ENCODE peak calls at places on chromosomes 3 and 15, in seven cellular contexts. One of them, this sample, is unnamed. For H3K9me3 and H3K27me3, the result is how much of the 10 kb centered on the place peaks cover.

GRCh38 chr3:28081533-28081947 is 159.9 kb upstream of the CMC1 start:
- DNase-seq in mammary epithelial cell: no peak
- DNase-seq in H9: peak
- DNase-seq in osteoblast: no peak
- DNase-seq in psoas muscle: no peak
- DNase-seq in breast epithelium: no peak
- DNase-seq in CD8-positive, alpha-beta T cell: no peak
- DNase-seq in this sample: no peak

GRCh38 chr15:74655424-74655823 is 39.8 kb downstream of the CLK3 start:
- DNase-seq in osteoblast: no peak
- DNase-seq in breast epithelium: no peak
- DNase-seq in CD8-positive, alpha-beta T cell: no peak
- DNase-seq in psoas muscle: no peak
- DNase-seq in mammary epithelial cell: no peak
- DNase-seq in H9: no peak
- DNase-seq in this sample: no peak

GRCh38 chr3:192514081-192514753 is 213.1 kb downstream of the FGF12 start:
- DNase-seq in H9: peak
- DNase-seq in mammary epithelial cell: peak
- DNase-seq in osteoblast: no peak
- DNase-seq in psoas muscle: peak
- DNase-seq in CD8-positive, alpha-beta T cell: no peak
- DNase-seq in breast epithelium: no peak
- DNase-seq in this sample: no peak

GRCh38 chr3:76111808-76112207 is 326.5 kb upstream of the ZNF717 start:
- DNase-seq in H9: no peak
- DNase-seq in osteoblast: no peak
- DNase-seq in breast epithelium: no peak
- DNase-seq in CD8-positive, alpha-beta T cell: no peak
- DNase-seq in psoas muscle: no peak
- DNase-seq in mammary epithelial cell: no peak
- DNase-seq in this sample: no peak

GRCh38 chr3:38368238-38368637 is 21.7 kb downstream of the XYLB start:
- DNase-seq in psoas muscle: no peak
- DNase-seq in osteoblast: no peak
- DNase-seq in breast epithelium: no peak
- DNase-seq in mammary epithelial cell: no peak
- DNase-seq in CD8-positive, alpha-beta T cell: no peak
- DNase-seq in H9: no peak
- DNase-seq in this sample: no peak

GRCh38 chr3:4814302-4814903 is 164.8 kb upstream of the BHLHE40 start:
- DNase-seq in H9: no peak
- DNase-seq in psoas muscle: peak
- DNase-seq in osteoblast: no peak
- DNase-seq in CD8-positive, alpha-beta T cell: no peak
- DNase-seq in mammary epithelial cell: no peak
- DNase-seq in breast epithelium: peak
- DNase-seq in this sample: no peak

GRCh38 chr3:190321789-190322603 is at the start of gene CLDN1:
- DNase-seq in mammary epithelial cell: peak
- DNase-seq in CD8-positive, alpha-beta T cell: peak
- DNase-seq in osteoblast: peak
- DNase-seq in H9: peak
- DNase-seq in breast epithelium: peak
- DNase-seq in psoas muscle: peak
- DNase-seq in this sample: peak

GRCh38 chr3:50122661-50123391 is 32.3 kb upstream of the SEMA3F start:
- DNase-seq in breast epithelium: no peak
- DNase-seq in psoas muscle: no peak
- DNase-seq in H9: no peak
- DNase-seq in mammary epithelial cell: no peak
- DNase-seq in osteoblast: peak
- DNase-seq in CD8-positive, alpha-beta T cell: no peak
- DNase-seq in this sample: no peak

GRCh38 chr15:57747206-57747605 is 40.7 kb downstream of the POLR2M start:
- DNase-seq in CD8-positive, alpha-beta T cell: no peak
- DNase-seq in breast epithelium: no peak
- DNase-seq in mammary epithelial cell: no peak
- DNase-seq in H9: no peak
- DNase-seq in psoas muscle: peak
- DNase-seq in osteoblast: no peak
- DNase-seq in this sample: no peak

GRCh38 chr15:94206463-94207167 is 24.7 kb upstream of the MCTP2 start:
- DNase-seq in osteoblast: no peak
- DNase-seq in psoas muscle: no peak
- DNase-seq in breast epithelium: no peak
- DNase-seq in mammary epithelial cell: peak
- DNase-seq in CD8-positive, alpha-beta T cell: no peak
- DNase-seq in H9: no peak
- DNase-seq in this sample: no peak

GRCh38 chr15:69996842-69997478 is 100.8 kb downstream of the TLE3 start:
- DNase-seq in CD8-positive, alpha-beta T cell: no peak
- DNase-seq in H9: no peak
- DNase-seq in breast epithelium: peak
- DNase-seq in psoas muscle: no peak
- DNase-seq in mammary epithelial cell: no peak
- DNase-seq in osteoblast: peak
- DNase-seq in this sample: no peak

GRCh38 chr15:78923480-78924360 is 21.1 kb downstream of the CTSH start:
- DNase-seq in osteoblast: no peak
- DNase-seq in breast epithelium: no peak
- DNase-seq in psoas muscle: no peak
- DNase-seq in H9: no peak
- DNase-seq in CD8-positive, alpha-beta T cell: no peak
- DNase-seq in mammary epithelial cell: no peak
- DNase-seq in this sample: no peak

GRCh38 chr3:172448661-172449467 is 608 bp upstream of the GHSR start:
- DNase-seq in CD8-positive, alpha-beta T cell: no peak
- DNase-seq in osteoblast: no peak
- DNase-seq in mammary epithelial cell: no peak
- DNase-seq in psoas muscle: no peak
- DNase-seq in breast epithelium: no peak
- DNase-seq in H9: peak
- DNase-seq in this sample: no peak

GRCh38 chr15:23467110-23467600 is 20.1 kb upstream of the GOLGA6L2 start:
- DNase-seq in osteoblast: peak
- DNase-seq in CD8-positive, alpha-beta T cell: no peak
- DNase-seq in breast epithelium: no peak
- DNase-seq in H9: no peak
- DNase-seq in mammary epithelial cell: peak
- DNase-seq in psoas muscle: no peak
- DNase-seq in this sample: no peak

GRCh38 chr15:81160312-81161214 is 26.5 kb downstream of the CFAP161 start:
- DNase-seq in osteoblast: peak
- DNase-seq in psoas muscle: peak
- DNase-seq in mammary epithelial cell: peak
- DNase-seq in H9: no peak
- DNase-seq in breast epithelium: peak
- DNase-seq in CD8-positive, alpha-beta T cell: no peak
- DNase-seq in this sample: no peak

GRCh38 chr15:30990451-30991300 is 752 bp downstream of the MTMR10 start:
- DNase-seq in CD8-positive, alpha-beta T cell: no peak
- DNase-seq in mammary epithelial cell: no peak
- DNase-seq in psoas muscle: no peak
- DNase-seq in H9: no peak
- DNase-seq in breast epithelium: no peak
- DNase-seq in osteoblast: peak
- DNase-seq in this sample: no peak

GRCh38 chr15:28113426-28114113 is 14.5 kb upstream of the OCA2 start:
- DNase-seq in mammary epithelial cell: no peak
- DNase-seq in breast epithelium: no peak
- DNase-seq in psoas muscle: no peak
- DNase-seq in CD8-positive, alpha-beta T cell: no peak
- DNase-seq in H9: no peak
- DNase-seq in osteoblast: peak
- DNase-seq in this sample: no peak

GRCh38 chr15:100124361-100124760 is 217.4 kb downstream of the ADAMTS17 start:
- DNase-seq in psoas muscle: no peak
- DNase-seq in H9: no peak
- DNase-seq in CD8-positive, alpha-beta T cell: no peak
- DNase-seq in osteoblast: no peak
- DNase-seq in mammary epithelial cell: no peak
- DNase-seq in breast epithelium: no peak
- DNase-seq in this sample: no peak

GRCh38 chr3:54476876-54477275 is 354.5 kb downstream of the CACNA2D3 start:
- DNase-seq in breast epithelium: no peak
- DNase-seq in psoas muscle: no peak
- DNase-seq in CD8-positive, alpha-beta T cell: no peak
- DNase-seq in mammary epithelial cell: peak
- DNase-seq in osteoblast: no peak
- DNase-seq in H9: no peak
- DNase-seq in this sample: no peak

GRCh38 chr3:132456141-132456540 is 38.8 kb downstream of the DNAJC13 start:
- DNase-seq in psoas muscle: no peak
- DNase-seq in CD8-positive, alpha-beta T cell: no peak
- DNase-seq in breast epithelium: no peak
- DNase-seq in H9: no peak
- DNase-seq in osteoblast: no peak
- DNase-seq in mammary epithelial cell: no peak
- DNase-seq in this sample: no peak
- H3K27ac ChIP-seq in psoas muscle: no peak
- H3K27ac ChIP-seq in CD8-positive, alpha-beta T cell: no peak
- H3K27ac ChIP-seq in breast epithelium: no peak
- H3K27ac ChIP-seq in H9: no peak
- H3K27ac ChIP-seq in osteoblast: no peak
- H3K27ac ChIP-seq in mammary epithelial cell: no peak
- H3K27ac ChIP-seq in this sample: no peak

GRCh38 chr15:87032291-87032690 is 952.6 kb downstream of the AGBL1 start:
- DNase-seq in CD8-positive, alpha-beta T cell: no peak
- DNase-seq in psoas muscle: no peak
- DNase-seq in osteoblast: no peak
- DNase-seq in breast epithelium: no peak
- DNase-seq in H9: peak
- DNase-seq in mammary epithelial cell: peak
- DNase-seq in this sample: no peak
- H3K9me3 ChIP-seq in CD8-positive, alpha-beta T cell: under half
- H3K9me3 ChIP-seq in psoas muscle: under half
- H3K9me3 ChIP-seq in osteoblast: under half
- H3K9me3 ChIP-seq in breast epithelium: under half
- H3K9me3 ChIP-seq in H9: under half
- H3K9me3 ChIP-seq in mammary epithelial cell: under half
- H3K9me3 ChIP-seq in this sample: under half

DNA sequence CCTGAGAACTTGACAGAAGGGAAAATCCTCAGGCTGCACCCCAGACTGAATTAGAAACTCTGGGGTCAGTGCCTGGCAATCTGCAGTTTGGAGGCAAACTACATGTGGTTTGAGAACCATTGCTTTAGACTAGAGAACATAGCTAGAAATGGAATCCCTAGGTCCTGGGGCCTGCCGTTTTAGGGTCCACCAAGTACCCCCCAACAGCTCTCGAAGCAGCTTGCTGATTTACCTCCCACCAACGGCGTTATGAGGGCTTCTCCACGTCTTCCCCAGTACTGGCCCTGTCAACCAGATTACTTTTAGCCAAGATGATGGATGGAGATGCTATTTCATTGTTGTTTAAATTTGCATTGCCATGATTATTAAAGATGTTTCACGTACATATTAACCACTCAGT is 272.5 kb downstream of the XXYLT1 start:
- DNase-seq in CD8-positive, alpha-beta T cell: no peak
- DNase-seq in psoas muscle: no peak
- DNase-seq in breast epithelium: no peak
- DNase-seq in H9: no peak
- DNase-seq in osteoblast: no peak
- DNase-seq in mammary epithelial cell: no peak
- DNase-seq in this sample: no peak
- H3K27me3 ChIP-seq in CD8-positive, alpha-beta T cell: under half
- H3K27me3 ChIP-seq in psoas muscle: under half
- H3K27me3 ChIP-seq in breast epithelium: under half
- H3K27me3 ChIP-seq in H9: under half
- H3K27me3 ChIP-seq in osteoblast: under half
- H3K27me3 ChIP-seq in mammary epithelial cell: under half
- H3K27me3 ChIP-seq in this sample: under half

DNA sequence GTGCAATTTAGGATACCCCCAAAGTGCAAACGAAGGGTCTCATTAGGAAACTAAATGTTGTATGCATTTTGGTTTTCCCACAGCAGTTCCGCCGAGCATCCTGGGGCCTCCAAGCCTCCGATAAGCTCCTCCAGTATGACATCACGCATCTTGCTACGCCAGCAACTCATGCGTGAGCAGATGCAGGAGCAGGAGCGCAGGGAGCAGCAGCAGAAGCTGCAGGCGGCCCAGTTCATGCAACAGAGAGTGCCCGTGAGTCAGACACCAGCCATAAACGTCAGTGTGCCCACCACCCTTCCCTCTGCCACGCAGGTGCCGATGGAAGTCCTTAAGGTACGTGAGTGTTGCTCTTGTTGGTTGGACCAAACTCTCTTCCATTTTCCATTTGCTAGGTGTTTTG is 120.5 kb upstream of the SAMMSON start:
- DNase-seq in H9: no peak
- DNase-seq in mammary epithelial cell: no peak
- DNase-seq in psoas muscle: no peak
- DNase-seq in osteoblast: no peak
- DNase-seq in breast epithelium: no peak
- DNase-seq in CD8-positive, alpha-beta T cell: no peak
- DNase-seq in this sample: no peak
- H3K27ac ChIP-seq in H9: no peak
- H3K27ac ChIP-seq in mammary epithelial cell: no peak
- H3K27ac ChIP-seq in psoas muscle: no peak
- H3K27ac ChIP-seq in osteoblast: no peak
- H3K27ac ChIP-seq in breast epithelium: no peak
- H3K27ac ChIP-seq in CD8-positive, alpha-beta T cell: no peak
- H3K27ac ChIP-seq in this sample: no peak

GRCh38 chr15:35486296-35486695 is 59.7 kb downstream of the DPH6 start:
- DNase-seq in psoas muscle: no peak
- DNase-seq in mammary epithelial cell: no peak
- DNase-seq in osteoblast: no peak
- DNase-seq in breast epithelium: no peak
- DNase-seq in CD8-positive, alpha-beta T cell: no peak
- DNase-seq in H9: no peak
- DNase-seq in this sample: no peak
- H3K9me3 ChIP-seq in psoas muscle: under half
- H3K9me3 ChIP-seq in mammary epithelial cell: under half
- H3K9me3 ChIP-seq in osteoblast: under half
- H3K9me3 ChIP-seq in breast epithelium: under half
- H3K9me3 ChIP-seq in CD8-positive, alpha-beta T cell: under half
- H3K9me3 ChIP-seq in H9: under half
- H3K9me3 ChIP-seq in this sample: under half

DNA sequence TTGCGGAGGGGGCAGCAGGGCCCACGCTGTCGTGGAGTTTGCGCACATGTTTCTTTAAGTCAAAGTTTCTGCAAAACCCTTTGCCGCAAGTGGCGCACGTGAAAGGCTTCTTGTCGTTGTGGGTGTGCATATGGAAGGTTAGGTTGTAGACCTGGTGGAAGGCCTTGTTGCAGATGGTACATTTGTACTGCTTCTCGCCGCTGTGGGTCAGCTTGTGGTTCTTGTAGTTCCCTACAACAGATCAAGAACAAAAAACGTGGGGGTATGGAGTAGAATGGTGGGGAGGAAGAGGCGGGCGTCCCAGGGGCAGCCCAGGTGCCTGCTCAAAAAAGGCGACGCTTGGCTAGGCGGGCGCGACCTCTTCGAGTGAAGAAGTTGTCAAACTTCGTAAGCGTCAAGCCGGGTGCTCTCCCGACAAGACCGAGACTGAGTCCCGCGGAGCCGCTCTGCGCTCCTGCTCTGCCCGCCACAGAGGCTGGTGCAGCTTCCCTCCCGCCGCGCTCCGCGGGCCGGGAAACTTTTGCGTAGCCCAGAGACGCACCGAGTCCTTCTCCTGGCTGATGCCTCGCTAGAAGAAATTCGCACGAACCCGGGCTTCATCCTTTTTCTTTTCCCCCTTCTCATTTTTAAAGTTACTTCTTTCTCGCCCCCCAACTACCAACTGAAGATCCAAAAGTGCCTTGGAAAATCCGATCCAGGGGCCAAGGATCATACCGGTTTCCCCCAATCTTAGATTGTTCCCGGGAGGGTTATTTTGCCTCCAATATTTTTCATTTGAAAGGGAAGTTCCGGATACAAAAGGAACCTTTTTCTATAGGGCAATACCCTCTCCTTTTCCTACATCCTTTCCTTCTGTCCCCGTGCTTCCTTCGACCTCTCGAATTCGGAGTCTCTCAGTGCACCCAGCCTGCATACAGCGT is 3.0 kb downstream of the FEZF2 start:
- DNase-seq in osteoblast: no peak
- DNase-seq in psoas muscle: no peak
- DNase-seq in CD8-positive, alpha-beta T cell: no peak
- DNase-seq in breast epithelium: no peak
- DNase-seq in H9: peak
- DNase-seq in mammary epithelial cell: no peak
- DNase-seq in this sample: no peak
- H3K27me3 ChIP-seq in osteoblast: half or more
- H3K27me3 ChIP-seq in psoas muscle: half or more
- H3K27me3 ChIP-seq in CD8-positive, alpha-beta T cell: under half
- H3K27me3 ChIP-seq in breast epithelium: half or more
- H3K27me3 ChIP-seq in H9: half or more
- H3K27me3 ChIP-seq in mammary epithelial cell: half or more
- H3K27me3 ChIP-seq in this sample: half or more